ENCODE peak calls at places on chromosomes 4 and X, in six cellular contexts. P is fibroblast of villous mesenchyme, B is GM13977, F is HFFc6, E is natural killer cell, C is PC-9. Z is an unnamed sample.

GRCh38 chr4:67940505-67940904 is 22.8 kb downstream of the TMPRSS11A start:
- DNase-seq in F (no peak), B (no peak), E (no peak), C (no peak), P (no peak), Z (no peak)

GRCh38 chr4:38902695-38903094 is 35.1 kb downstream of the FAM114A1 start:
- DNase-seq in P (no peak), E (no peak), C (peak), B (peak), F (no peak), Z (peak)

GRCh38 chr4:159010563-159011260 is 92.2 kb upstream of the RAPGEF2 start:
- DNase-seq in B (no peak), C (peak), F (peak), E (no peak), P (peak), Z (peak)

GRCh38 chr4:36411338-36411737 is 129.9 kb downstream of the DTHD1 start:
- DNase-seq in F (no peak), P (no peak), C (no peak), E (no peak), B (no peak), Z (no peak)

GRCh38 chr4:8726344-8726851 is 133.8 kb downstream of the CPZ start:
- DNase-seq in E (no peak), B (no peak), P (no peak), F (no peak), C (no peak), Z (no peak)

GRCh38 chr4:186920486-186920885 is 196.8 kb upstream of the FAT1 start:
- DNase-seq in C (no peak), F (no peak), P (peak), B (no peak), E (no peak), Z (peak)

GRCh38 chr4:102438396-102438795 is 62.8 kb upstream of the NFKB1 start:
- DNase-seq in C (no peak), P (peak), E (no peak), B (no peak), F (peak), Z (no peak)

GRCh38 chrX:9163153-9163790 is 129.3 kb upstream of the FAM9B start:
- DNase-seq in B (no peak), P (no peak), F (peak), C (no peak), E (no peak), Z (peak)

GRCh38 chr4:66574145-66574978 is 904.1 kb upstream of the EPHA5 start:
- DNase-seq in B (no peak), E (no peak), F (peak), P (peak), C (no peak), Z (peak)

GRCh38 chr4:153439831-153440230 is 26.3 kb upstream of the TMEM131L start:
- DNase-seq in B (no peak), E (no peak), P (no peak), F (no peak), C (no peak), Z (no peak)

GRCh38 chrX:104306180-104306579 is 51.4 kb upstream of the ESX1 start:
- DNase-seq in B (no peak), E (no peak), F (no peak), P (no peak), C (no peak), Z (no peak)

GRCh38 chrX:131703646-131704045 is 159.8 kb downstream of the OR13H1 start:
- DNase-seq in F (peak), C (no peak), E (no peak), B (no peak), P (peak), Z (no peak)

GRCh38 chr4:152106113-152106763 is 345.4 kb upstream of the GATB start:
- DNase-seq in C (peak), F (peak), B (no peak), P (peak), E (no peak), Z (peak)

GRCh38 chr4:94253036-94253435 is 45.4 kb downstream of the SMARCAD1 start:
- DNase-seq in F (no peak), C (no peak), B (no peak), E (no peak), P (no peak), Z (peak)

GRCh38 chr4:52038109-52038912 is at the start of gene SGCB:
- DNase-seq in C (no peak), P (peak), B (peak), E (no peak), F (no peak), Z (peak)
- TF ChIP-seq CTCF in C (no peak), P (no peak), B (no peak), E (no peak), F (no peak), Z (no peak)

GRCh38 chrX:119692241-119693031 is 532 bp downstream of the SEPTIN6 start:
- DNase-seq in F (peak), B (peak), E (peak), P (peak), C (no peak), Z (peak)
- TF ChIP-seq CTCF in F (no peak), B (no peak), E (no peak), P (no peak), C (no peak), Z (no peak)

DNA sequence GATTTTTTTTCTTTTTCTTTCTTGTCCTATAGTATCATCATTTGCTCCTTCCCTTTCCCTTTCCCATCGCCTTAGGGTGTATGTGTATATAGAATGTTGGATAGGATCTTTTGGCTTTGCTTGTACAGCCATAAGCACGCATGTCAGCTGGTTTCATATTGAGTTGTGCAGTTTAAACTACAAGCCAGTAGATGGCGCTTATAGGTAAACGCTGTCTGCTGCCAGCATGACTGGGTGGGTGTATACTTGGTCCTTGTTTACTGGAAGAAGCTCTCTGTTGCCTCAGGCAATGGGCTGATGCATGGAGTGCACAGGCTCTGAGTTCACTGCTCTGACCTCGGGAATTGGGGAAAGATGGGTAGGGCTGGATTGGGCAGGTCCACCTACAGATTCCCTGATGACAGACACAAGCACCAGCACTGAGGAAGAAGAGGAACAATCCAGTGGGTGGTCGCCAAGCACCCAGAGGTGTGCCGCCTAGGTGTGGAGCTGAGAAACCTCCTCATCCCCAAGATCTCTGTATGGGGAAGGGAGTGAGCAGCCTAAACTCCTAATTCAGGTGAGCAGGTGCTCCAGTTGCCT is 831.5 kb downstream of the STIM2 start:
- DNase-seq in C (no peak), E (no peak), F (peak), B (peak), P (peak), Z (peak)
- TF ChIP-seq CTCF in C (peak), E (no peak), F (peak), B (peak), P (peak), Z (peak)

DNA sequence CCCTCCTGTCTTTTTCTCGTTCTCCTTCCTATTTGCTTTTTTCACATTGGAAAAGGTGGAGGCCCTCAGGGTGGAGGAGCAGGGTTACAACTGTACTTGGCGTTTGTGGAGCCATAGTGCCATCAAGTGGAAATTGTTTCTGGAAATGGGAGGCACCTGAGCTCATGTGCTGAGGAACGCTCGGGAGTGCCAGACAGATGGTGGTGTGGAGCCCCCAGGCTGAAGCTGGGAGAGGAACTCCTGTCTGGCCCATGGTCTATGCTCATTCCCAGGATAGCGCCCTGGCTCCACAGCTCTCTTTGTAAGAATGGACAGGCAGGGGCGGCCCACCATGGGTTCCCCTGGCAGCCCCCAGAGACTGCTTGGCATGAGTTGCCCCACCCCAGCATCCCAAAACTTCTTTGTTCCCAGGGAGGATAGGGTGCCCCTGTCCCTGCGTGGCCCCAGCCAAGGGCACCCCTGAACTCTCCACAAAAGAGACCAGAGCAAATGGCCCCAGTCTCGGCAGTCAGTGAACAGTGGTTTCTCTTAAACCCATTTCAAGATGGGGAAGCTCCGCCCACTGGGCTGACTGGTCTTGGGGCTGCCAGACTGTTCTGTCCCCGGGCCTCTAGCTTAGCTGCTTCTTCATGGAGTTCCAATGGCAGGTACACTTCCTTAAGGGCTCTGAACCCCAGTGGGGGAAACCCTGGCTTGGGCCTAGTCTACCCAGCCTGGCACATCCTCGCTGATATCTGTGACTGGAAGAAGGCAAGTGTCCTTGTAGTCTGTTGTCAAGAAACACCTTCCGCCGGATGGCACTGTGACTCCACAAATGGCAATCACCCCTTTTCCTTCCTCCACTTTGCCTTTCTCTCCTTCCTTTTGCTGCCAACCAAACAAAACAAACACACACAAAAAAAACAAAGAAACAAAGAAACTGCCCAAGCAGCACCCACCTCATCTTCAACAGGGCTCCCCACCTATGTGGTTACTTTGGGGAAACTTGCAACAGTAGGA is 70.1 kb downstream of the NBDY start:
- DNase-seq in F (no peak), P (peak), C (no peak), B (peak), E (no peak), Z (no peak)
- TF ChIP-seq CTCF in F (no peak), P (no peak), C (no peak), B (peak), E (no peak), Z (no peak)

DNA sequence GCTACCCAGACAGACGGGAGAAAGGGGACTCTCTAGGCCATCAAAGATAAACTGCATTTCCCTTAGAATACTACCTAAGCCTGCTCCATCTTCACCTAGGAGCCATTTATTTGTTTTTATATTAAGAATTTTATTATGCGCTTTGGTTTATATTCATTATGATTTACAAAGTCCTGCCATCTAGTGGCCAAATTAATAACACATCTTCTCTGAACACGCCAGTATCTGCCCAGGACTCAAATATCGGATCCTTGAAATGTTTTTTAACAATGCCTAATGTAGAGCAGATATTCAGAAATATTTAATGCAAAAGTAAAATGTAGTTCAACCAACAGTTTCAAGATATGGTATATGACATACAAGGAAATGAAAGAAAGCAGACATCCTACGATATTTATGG is 20.8 kb upstream of the PRPS2 start:
- DNase-seq in B (no peak), P (peak), F (peak), C (no peak), E (no peak), Z (peak)
- TF ChIP-seq CTCF in B (peak), P (peak), F (peak), C (peak), E (peak), Z (peak)

GRCh38 chr4:125428832-125429231 is 114.1 kb downstream of the FAT4 start:
- DNase-seq in P (no peak), F (no peak), E (no peak), B (no peak), C (no peak), Z (no peak)
- TF ChIP-seq CTCF in P (no peak), F (no peak), E (no peak), B (no peak), C (no peak), Z (no peak)

DNA sequence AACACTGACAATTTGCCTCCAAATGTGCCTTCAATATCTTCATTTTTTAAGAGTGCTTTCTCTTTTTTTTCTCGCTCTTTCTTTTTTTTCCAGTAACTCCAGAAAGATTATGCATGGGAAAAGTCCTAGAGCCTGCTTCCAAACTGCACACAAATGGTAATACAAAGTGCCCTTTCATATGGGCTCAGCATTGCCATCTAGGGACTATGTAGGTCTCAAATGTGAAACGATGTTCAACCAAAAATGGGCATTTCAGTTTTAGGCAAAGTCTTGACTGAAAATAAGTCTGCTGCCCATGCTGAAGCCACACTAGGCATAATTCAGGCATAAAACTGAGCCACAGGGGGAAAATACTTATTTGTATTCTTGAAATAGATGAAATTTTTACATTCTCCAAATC is 65.6 kb downstream of the SYNPO2 start:
- DNase-seq in E (no peak), C (no peak), F (peak), P (peak), B (no peak), Z (peak)
- TF ChIP-seq CTCF in E (no peak), C (no peak), F (peak), P (peak), B (no peak), Z (peak)